ENCODE peak calls at places on chromosomes 4 and X, in four cellular contexts. I, F, H and Q are unnamed samples.

GRCh38 chr4:183398298-183399129 is 45.9 kb upstream of the CDKN2AIP start:
- DNase-seq in I (peak; percentile 82), F (peak; percentile 80), H (peak; percentile 86), Q (peak; percentile 57)

GRCh38 chr4:147118523-147118922 is 172.9 kb upstream of the TTC29 start:
- DNase-seq in I (peak; percentile 84), F (peak; percentile 81), H (no peak), Q (no peak)

GRCh38 chr4:65089666-65090065 is 580.6 kb downstream of the EPHA5 start:
- DNase-seq in I (peak; percentile 10), F (peak; percentile 10), H (peak; percentile 9), Q (no peak)

GRCh38 chrX:22037911-22038537 is 5.9 kb downstream of the PHEX start:
- DNase-seq in I (no peak), F (no peak), H (no peak), Q (no peak)

GRCh38 chr4:154998284-154998683 is 210.2 kb upstream of the NPY2R start:
- DNase-seq in I (peak; percentile 94), F (peak; percentile 82), H (no peak), Q (no peak)

GRCh38 chr4:175971393-175972179 is 94.1 kb upstream of the WDR17 start:
- DNase-seq in I (no peak), F (no peak), H (no peak), Q (no peak)

GRCh38 chr4:48331577-48332340 is 9.6 kb upstream of the SLAIN2 start:
- DNase-seq in I (peak; percentile 48), F (peak; percentile 97), H (no peak), Q (no peak)

GRCh38 chr4:11439836-11440235 is 11.1 kb upstream of the HS3ST1 start:
- DNase-seq in I (no peak), F (no peak), H (peak; percentile 36), Q (no peak)

GRCh38 chrX:68807818-68808217 is 21.0 kb upstream of the EFNB1 start:
- DNase-seq in I (peak; percentile 32), F (peak; percentile 15), H (peak; percentile 44), Q (no peak)